ENCODE peak calls at places on chromosome 22, in five cellular contexts. I, G, L, Q and T are unnamed samples.

GRCh38 chr22:47625531-47626427 is 863.3 kb downstream of the TBC1D22A start:
- DNase-seq in I (no peak), G (no peak), L (no peak), Q (no peak), T (no peak)

GRCh38 chr22:46878549-46878948 is 116.1 kb downstream of the TBC1D22A start:
- DNase-seq in I (no peak), G (no peak), L (no peak), Q (no peak), T (no peak)

GRCh38 chr22:23226497-23226850 is 46.2 kb downstream of the BCR start:
- DNase-seq in I (no peak), G (no peak), L (no peak), Q (no peak), T (no peak)

GRCh38 chr22:28582806-28583205 is 96.8 kb downstream of the TTC28 start:
- DNase-seq in I (peak), G (no peak), L (no peak), Q (no peak), T (peak)

GRCh38 chr22:17483670-17484372 is 79.5 kb upstream of the SLC25A18 start:
- DNase-seq in I (no peak), G (no peak), L (no peak), Q (no peak), T (no peak)

GRCh38 chr22:50233223-50233622 is 11.6 kb downstream of the TUBGCP6 start:
- DNase-seq in I (no peak), G (no peak), L (no peak), Q (no peak), T (no peak)

GRCh38 chr22:43562843-43563242 is 151.0 kb downstream of the MPPED1 start:
- DNase-seq in I (no peak), G (no peak), L (no peak), Q (no peak), T (no peak)

GRCh38 chr22:33969052-33969451 is 48.8 kb upstream of the LARGE1 start:
- DNase-seq in I (no peak), G (no peak), L (no peak), Q (no peak), T (no peak)

GRCh38 chr22:20051927-20052308 is 28.1 kb upstream of the DGCR8 start:
- DNase-seq in I (no peak), G (no peak), L (no peak), Q (no peak), T (no peak)

GRCh38 chr22:40732996-40733292 is 53.7 kb downstream of the MCHR1 start:
- DNase-seq in I (no peak), G (no peak), L (no peak), Q (no peak), T (no peak)
- H3K4me3 ChIP-seq in I (no peak), G (no peak), L (no peak), Q (no peak), T (no peak)

GRCh38 chr22:31610611-31611010 is 51.4 kb downstream of the PISD start:
- DNase-seq in I (no peak), G (no peak), L (no peak), Q (no peak), T (no peak)

GRCh38 chr22:31612891-31613285 is 49.1 kb downstream of the PISD start:
- DNase-seq in I (no peak), G (no peak), L (no peak), Q (no peak), T (no peak)

GRCh38 chr22:31609716-31610115 is 52.3 kb downstream of the PISD start:
- DNase-seq in I (no peak), G (no peak), L (no peak), Q (no peak), T (no peak)

GRCh38 chr22:31613286-31613903 is 48.6 kb downstream of the PISD start:
- DNase-seq in I (no peak), G (no peak), L (no peak), Q (no peak), T (no peak)

GRCh38 chr22:31611065-31611760 is 50.8 kb downstream of the PISD start:
- DNase-seq in I (peak), G (peak), L (no peak), Q (no peak), T (no peak)
- TF ChIP-seq CTCF in I (no peak), G (no peak), L (no peak), Q (no peak), T (no peak)

DNA sequence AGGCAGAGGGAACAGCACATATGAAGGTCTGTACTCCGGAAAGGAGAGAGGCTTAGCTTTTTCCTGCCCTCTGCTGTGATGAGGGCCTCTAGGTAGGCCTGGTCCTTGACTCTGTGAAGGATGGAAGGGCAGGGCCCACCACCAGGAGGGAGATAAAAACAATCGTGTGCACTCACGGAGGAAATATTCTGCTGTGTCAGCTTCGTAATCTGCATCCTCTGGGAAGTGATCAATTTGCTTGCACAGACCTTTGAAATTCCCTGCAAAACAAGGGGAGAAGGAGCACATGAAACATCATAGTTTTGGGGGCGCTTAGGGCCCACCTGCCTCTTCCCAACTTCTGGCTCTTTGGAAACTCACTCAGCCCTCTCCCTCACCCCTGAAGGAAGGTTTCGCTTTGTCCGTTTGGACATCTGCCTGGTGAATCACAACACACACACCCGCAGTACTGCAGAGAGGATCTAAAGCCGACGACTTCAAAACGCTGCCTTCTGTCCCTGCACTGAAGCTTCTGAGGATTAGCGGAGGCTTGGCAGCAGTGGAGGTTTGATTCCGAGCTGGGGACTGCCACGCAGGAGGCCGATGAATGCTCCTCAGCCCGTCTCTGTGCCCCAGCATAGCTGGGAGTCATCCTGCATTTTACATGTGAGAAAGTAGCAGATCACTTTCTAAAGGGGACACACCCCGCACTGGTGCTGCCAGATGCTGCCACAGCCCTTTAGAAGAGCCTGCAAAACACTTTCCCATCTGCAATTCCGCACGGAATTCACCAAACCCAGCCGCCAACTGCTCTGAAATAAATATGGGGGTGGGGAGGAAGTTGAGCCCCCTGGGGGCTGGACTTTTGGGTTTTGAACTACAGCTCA is 58.6 kb upstream of the EIF3D start:
- DNase-seq in I (peak), G (no peak), L (no peak), Q (no peak), T (peak)
- H3K4me3 ChIP-seq in I (peak), G (no peak), L (no peak), Q (no peak), T (peak)

DNA sequence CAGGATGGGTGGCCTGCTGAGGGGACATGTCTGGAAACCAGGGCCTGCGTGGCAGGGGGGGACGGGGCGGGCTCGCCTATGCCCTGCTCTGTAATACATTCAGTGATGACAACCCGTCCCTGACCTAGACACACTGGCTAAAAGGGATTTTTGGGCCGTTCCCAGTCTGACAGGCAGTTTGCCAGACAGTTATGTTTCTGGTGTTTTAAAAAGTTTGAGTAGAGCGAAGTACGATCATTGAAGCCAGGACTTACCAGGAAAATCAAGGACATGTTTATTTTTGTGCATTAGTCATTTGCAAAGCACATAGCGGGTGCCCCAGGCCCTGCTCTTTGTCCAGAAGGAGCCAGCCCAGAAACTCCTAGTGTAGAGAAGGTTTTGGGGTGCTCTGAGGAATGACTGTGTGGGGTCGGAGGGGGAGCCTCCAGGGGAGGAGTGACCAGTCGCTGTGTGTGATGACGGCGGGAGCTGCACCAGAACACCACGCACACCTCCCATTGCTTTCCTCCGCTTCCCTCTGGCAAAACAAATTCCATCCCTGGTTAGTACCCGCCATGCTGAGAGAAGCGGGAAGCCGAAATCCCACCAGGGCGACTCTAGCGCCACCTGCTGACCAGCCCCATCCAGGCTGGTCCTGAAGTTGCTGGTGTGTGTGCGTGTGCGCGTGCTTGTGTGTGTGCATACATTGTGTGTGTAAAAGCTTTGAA is 50.8 kb downstream of the FBLN1 start:
- DNase-seq in I (peak), G (peak), L (peak), Q (peak), T (peak)
- TF ChIP-seq CTCF in I (peak), G (peak), L (peak), Q (peak), T (peak)

GRCh38 chr22:42365942-42366660 is 66.1 kb downstream of the NFAM1 start:
- DNase-seq in I (no peak), G (no peak), L (no peak), Q (no peak), T (no peak)
- H3K4me3 ChIP-seq in I (no peak), G (no peak), L (no peak), Q (no peak), T (no peak)

GRCh38 chr22:22099833-22100812 is 117.5 kb upstream of the TOP3B start:
- DNase-seq in I (peak), G (no peak), L (no peak), Q (no peak), T (no peak)
- TF ChIP-seq CTCF in I (peak), G (no peak), L (peak), Q (no peak), T (peak)